ENCODE peak calls at places on chromosomes 3 and 15, in five cellular contexts. A is adrenal gland, Y is mesothelial cell of epicardium, K is AG10803, Z is testis. W is an unnamed sample.

GRCh38 chr3:5218815-5219214 is 31.3 kb downstream of the EDEM1 start:
- DNase-seq in A (no peak), Y (no peak), K (no peak), Z (no peak), W (no peak)

GRCh38 chr3:72606005-72606800 is 242.0 kb downstream of the SHQ1 start:
- DNase-seq in A (no peak), Y (no peak), K (no peak), Z (no peak), W (no peak)

GRCh38 chr3:107106316-107106715 is 270.9 kb upstream of the CCDC54 start:
- DNase-seq in A (no peak), Y (no peak), K (no peak), Z (no peak), W (peak)

GRCh38 chr3:13613343-13614190 is 64.6 kb downstream of the FBLN2 start:
- DNase-seq in A (no peak), Y (no peak), K (no peak), Z (no peak), W (no peak)

GRCh38 chr3:159907828-159908227 is 80.8 kb upstream of the IL12A start:
- DNase-seq in A (no peak), Y (no peak), K (peak), Z (no peak), W (no peak)

GRCh38 chr3:154431043-154431442 is 1.1 kb upstream of the GPR149 start:
- DNase-seq in A (no peak), Y (no peak), K (no peak), Z (no peak), W (no peak)

GRCh38 chr3:21330293-21330692 is 420.7 kb downstream of the ZNF385D start:
- DNase-seq in A (no peak), Y (no peak), K (no peak), Z (no peak), W (no peak)

GRCh38 chr3:149678365-149678948 is 20.6 kb upstream of the WWTR1 start:
- DNase-seq in A (no peak), Y (no peak), K (no peak), Z (no peak), W (no peak)

GRCh38 chr15:64122936-64123351 is 27.2 kb downstream of the SNX1 start:
- DNase-seq in A (no peak), Y (no peak), K (no peak), Z (no peak), W (no peak)

GRCh38 chr15:83153288-83153687 is 45.8 kb downstream of the TM6SF1 start:
- DNase-seq in A (no peak), Y (no peak), K (peak), Z (no peak), W (no peak)

GRCh38 chr3:183827809-183828537 is 2.6 kb upstream of the MAP6D1 start:
- DNase-seq in A (peak), Y (no peak), K (no peak), Z (no peak), W (no peak)

DNA sequence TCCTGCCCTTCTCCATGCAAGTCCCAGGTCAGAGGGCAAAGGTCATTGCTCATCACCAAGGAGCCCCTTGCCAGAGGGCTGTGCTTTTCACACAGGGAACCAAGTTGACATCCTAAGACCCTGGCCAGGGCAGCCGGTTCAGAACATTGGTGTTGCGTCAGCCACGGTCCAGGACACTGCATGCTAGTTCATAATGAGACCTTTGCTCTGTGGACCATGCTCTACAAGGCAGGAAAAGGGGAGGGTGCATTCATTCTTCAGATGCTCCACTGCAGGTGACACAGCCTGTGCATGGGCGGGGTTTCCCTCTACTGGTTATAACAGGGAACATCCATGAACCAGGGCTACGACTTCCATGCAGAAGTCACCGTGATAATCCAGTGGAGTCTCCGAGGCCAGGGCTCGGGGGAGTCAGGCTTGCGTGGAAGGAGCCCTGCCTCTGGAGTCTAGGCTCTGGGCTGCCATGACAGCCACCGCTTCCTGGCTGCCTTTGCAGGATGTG is 81.6 kb downstream of the OCA2 start:
- DNase-seq in A (no peak), Y (no peak), K (no peak), Z (no peak), W (no peak)
- TF ChIP-seq CTCF in A (no peak), Y (peak), K (no peak), Z (no peak), W (no peak)

GRCh38 chr3:169615833-169616232 is 47.7 kb downstream of the MECOM start:
- DNase-seq in A (no peak), Y (no peak), K (no peak), Z (no peak), W (no peak)

GRCh38 chr3:169623971-169624370 is 39.5 kb downstream of the MECOM start:
- DNase-seq in A (no peak), Y (no peak), K (no peak), Z (no peak), W (no peak)

GRCh38 chr3:169624533-169624972 is 39.0 kb downstream of the MECOM start:
- DNase-seq in A (no peak), Y (no peak), K (no peak), Z (no peak), W (no peak)

GRCh38 chr3:169618894-169619792 is 44.4 kb downstream of the MECOM start:
- DNase-seq in A (no peak), Y (peak), K (no peak), Z (peak), W (no peak)

DNA sequence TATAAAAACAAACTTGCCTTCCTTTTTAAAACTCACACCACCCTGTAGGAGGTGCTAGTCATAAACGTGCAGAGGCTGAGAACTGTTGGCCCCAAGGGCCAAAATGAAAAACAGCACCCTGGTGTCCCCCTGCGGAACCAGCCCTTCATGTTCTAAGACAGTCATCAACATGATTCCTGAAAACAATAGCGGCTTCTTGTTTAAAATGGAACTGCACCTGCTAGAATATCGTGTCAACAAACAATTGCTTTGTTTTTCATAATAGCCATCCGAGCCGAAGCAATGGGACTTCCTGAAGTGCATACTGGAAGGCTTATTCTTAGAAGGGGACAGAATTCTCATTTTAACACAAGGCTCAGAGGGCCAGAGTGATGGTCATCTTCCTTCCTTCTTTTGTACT is 43.7 kb downstream of the MECOM start:
- DNase-seq in A (no peak), Y (no peak), K (no peak), Z (no peak), W (no peak)
- TF ChIP-seq CTCF in A (no peak), Y (no peak), K (no peak), Z (no peak), W (no peak)

GRCh38 chr15:65303687-65304392 is 637 bp upstream of the RNU5B-1 start:
- DNase-seq in A (peak), Y (peak), K (peak), Z (peak), W (peak)

GRCh38 chr15:65305144-65305758 is 774 bp downstream of the RNU5B-1 start:
- DNase-seq in A (no peak), Y (no peak), K (no peak), Z (no peak), W (peak)

GRCh38 chr15:65305776-65306175 is 1.3 kb downstream of the RNU5B-1 start:
- DNase-seq in A (no peak), Y (no peak), K (no peak), Z (no peak), W (no peak)

GRCh38 chr15:65306551-65306950 is 2.1 kb downstream of the RNU5B-1 start:
- DNase-seq in A (no peak), Y (no peak), K (no peak), Z (no peak), W (no peak)

DNA sequence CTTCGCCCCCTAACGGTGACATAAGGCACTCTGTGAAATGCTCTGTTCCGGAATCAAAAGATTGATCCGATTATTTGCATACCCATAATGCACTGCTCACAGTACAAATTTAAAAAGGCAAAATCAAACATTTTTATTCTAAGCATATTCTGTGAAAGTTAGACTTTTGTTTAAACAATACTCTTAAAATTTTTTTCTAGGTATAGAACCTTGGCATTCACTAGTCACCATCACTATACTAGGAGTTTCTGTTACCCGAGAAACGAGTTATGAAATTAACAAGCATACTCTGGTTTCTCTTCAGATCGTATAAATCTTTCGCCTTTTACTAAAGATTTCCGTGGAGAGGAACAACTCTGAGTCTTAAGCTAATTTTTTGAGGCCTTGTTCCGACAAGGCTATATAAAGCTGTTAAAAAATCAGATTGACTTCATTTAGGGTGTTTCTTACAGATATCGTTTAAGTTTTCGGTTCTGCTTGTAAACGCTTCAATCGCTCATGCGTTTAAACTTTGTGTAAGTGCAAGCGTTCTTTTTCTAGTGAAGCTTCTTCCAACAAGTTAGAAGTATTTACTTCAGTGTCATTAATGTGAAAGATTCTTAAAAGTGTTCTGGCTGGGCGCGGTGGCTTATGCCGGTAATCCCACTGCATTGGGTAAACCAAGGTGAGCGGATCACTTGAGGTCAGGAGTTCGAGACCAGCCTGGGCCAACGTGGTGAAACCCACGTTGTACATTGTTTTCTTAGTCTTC is at the start of gene RNU5B-1:
- DNase-seq in A (peak), Y (peak), K (peak), Z (peak), W (peak)
- TF ChIP-seq CTCF in A (peak), Y (no peak), K (peak), Z (peak), W (peak)

DNA sequence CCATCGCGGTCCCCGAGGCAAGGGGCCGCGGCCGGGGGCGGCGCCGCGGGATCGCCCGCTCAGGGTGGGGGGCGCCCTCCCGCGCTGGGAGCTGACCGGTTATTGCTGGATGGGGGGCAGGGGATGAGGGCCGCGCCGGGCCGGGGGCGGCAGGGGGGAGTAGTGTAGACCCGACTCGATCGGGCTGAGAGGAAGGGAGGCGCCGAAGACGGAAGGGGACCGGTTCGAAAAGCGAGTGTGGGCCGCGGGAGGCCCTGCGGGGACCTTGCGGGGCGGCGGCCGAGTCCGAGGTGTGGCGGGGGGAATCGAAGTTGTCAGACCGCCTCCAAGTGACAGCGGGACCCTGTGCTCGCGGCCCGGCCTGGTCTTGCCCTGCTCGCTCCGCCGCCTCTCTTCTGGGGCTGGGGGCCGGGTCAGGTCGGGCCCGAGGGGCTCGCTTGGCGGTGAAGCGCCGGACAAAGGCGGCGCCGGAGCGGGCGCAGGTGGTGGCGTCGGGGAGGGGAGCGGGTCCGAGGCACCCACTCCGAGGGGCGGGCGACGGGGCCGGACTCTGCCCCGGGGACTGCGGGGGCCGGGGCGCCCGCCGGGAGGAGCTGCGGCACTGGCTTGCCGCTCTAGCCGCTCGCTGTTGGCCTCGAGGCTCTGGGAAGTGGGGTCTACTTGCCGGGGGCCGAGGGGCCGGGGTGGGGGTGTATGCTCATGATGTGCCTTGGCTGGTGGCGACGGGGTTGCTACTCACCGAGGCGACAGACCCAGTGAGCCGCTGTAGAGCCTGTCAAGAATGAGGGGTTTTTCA is 1.2 kb downstream of the BAHD1 start:
- DNase-seq in A (no peak), Y (peak), K (no peak), Z (peak), W (no peak)
- TF ChIP-seq CTCF in A (no peak), Y (no peak), K (no peak), Z (no peak), W (peak)

DNA sequence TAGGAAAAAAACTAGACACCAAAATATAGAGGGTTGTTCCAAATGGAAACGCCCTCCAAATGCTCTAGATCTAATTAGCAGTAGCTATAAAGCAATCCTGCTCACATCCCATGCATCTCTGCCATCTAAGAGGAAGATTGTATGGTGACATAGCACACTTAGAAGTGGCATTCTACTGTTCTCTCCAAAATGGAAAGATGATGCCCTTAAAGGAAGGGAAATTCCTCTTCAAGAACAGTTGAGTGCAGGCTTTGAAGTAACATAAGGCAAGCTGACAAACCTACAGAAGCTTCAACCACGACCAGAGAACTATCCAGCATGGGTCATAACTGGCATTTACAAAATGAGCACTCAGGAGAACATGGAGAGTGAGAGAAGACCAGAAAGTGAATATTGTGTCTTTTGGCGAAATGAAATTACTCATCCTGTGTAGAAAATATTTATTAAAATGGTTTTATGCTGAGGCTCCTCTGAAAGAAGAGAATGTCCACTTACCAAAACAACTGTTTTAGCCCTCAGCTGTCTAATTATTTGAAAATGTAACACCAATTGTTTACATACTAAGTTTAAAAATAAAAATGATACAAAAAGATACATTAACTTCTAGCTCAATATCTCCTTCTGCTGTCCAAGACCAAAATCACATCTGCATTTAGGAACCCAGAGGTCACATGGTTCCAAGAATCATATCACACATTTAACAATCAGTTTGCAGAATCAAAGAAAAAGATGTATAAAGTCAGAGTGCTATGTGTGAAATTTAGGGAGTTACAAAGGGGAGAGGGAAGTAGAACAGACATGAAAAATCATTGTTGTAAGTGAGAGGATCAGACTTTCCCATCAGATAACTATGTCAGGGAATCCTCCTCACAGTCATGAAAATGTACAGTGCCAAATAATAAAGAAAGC is 216.9 kb downstream of the ATP8B4 start:
- DNase-seq in A (no peak), Y (no peak), K (peak), Z (no peak), W (peak)
- TF ChIP-seq CTCF in A (no peak), Y (no peak), K (peak), Z (peak), W (peak)

GRCh38 chr15:85763157-85763556 is 31.6 kb downstream of the KLHL25 start:
- DNase-seq in A (no peak), Y (no peak), K (no peak), Z (no peak), W (no peak)

GRCh38 chr15:85766007-85766831 is 28.5 kb downstream of the KLHL25 start:
- DNase-seq in A (no peak), Y (no peak), K (peak), Z (no peak), W (no peak)

GRCh38 chr15:85763557-85764303 is 31.0 kb downstream of the KLHL25 start:
- DNase-seq in A (no peak), Y (no peak), K (no peak), Z (no peak), W (no peak)

GRCh38 chr15:85764304-85764633 is 30.5 kb downstream of the KLHL25 start:
- DNase-seq in A (no peak), Y (no peak), K (no peak), Z (no peak), W (no peak)

DNA sequence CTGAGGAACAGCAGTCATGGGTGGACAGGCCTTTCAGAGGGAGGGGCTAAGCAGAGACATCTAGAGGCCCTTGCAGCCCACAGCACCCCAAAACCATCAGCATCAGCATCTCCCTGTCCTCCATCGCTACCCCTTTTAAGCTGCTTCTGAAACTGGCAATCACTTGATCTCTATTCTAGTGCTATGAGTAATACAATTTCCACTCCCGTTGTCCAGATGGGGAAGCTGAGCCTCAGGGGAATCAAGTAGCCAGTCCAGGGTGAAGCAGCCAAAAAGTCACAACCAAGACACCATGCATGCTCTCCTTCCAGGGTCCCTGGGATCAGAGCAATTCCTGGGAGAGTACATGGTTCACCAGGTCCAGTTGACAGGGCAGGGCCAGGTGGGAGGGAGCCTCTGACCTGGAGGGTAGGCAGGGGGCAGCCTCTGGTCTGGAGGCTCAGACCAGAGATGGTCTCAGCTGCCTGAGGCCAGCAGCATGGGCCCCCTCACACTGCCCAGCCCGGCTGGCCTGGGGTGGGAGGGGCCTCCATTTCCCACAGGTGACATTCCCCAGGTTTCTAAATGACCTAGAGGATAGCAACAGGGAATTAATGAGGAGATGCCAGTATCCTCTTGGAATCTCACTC is 30.0 kb downstream of the KLHL25 start:
- DNase-seq in A (no peak), Y (no peak), K (peak), Z (no peak), W (peak)
- TF ChIP-seq CTCF in A (no peak), Y (no peak), K (no peak), Z (no peak), W (no peak)

DNA sequence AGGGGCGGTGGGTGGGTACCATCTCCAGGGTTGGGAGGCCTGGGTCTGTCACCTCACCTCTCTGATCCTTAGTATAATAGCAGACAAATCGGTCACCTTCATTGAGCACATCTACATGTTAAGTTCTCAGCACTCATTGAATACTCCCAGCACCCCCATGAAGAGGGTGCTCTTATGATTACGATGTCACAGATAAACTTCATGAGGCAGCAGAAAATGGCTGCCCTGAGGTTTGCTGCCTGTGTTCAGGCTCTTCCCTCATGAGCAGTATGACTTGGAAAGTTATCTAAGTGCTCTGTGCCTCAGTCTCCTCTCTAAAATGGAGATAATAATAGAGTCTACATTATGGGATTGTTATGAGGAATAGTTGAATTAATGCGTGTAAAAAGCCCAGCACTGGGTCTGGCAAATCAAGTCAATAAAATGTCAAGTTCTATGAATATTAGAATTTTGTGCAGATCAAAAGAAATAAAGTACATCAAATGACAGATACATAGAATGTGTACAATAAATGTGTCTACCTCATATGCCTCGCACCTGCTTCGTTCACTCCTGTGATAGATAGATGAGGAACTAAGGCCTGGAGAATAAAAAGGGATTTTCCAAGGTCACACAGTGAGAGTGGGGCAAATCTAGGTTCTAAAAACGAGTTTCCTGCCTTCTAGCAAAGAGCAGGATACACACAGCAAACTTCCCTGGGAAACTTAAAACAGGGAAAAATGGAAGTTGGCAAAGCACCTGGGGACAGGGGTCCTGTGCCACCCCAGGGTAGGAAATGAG is 142.2 kb upstream of the MRPS22 start:
- DNase-seq in A (no peak), Y (no peak), K (no peak), Z (no peak), W (no peak)
- TF ChIP-seq CTCF in A (no peak), Y (no peak), K (no peak), Z (no peak), W (no peak)

GRCh38 chr3:71110531-71111222 is 472.9 kb downstream of the FOXP1 start:
- DNase-seq in A (no peak), Y (no peak), K (no peak), Z (no peak), W (no peak)
- TF ChIP-seq CTCF in A (no peak), Y (no peak), K (no peak), Z (no peak), W (no peak)